ENCODE peak calls at places on chromosomes 1 and 21, in ten cellular contexts. One of them, this sample, is unnamed.

GRCh38 chr1:201396859-201397464 is 2.2 kb downstream of the LAD1 start:
- DNase-seq in right lobe of liver: peak
- DNase-seq in endodermal cell: no peak
- DNase-seq in heart right ventricle: no peak
- DNase-seq in body of pancreas: peak
- DNase-seq in H9: no peak
- DNase-seq in choroid plexus epithelial cell: no peak
- DNase-seq in keratinocyte: peak
- DNase-seq in left lung: peak
- DNase-seq in hepatocyte: peak
- DNase-seq in this sample: peak

GRCh38 chr1:87685366-87686136 is 356.9 kb downstream of the LMO4 start:
- DNase-seq in hepatocyte: peak
- DNase-seq in body of pancreas: no peak
- DNase-seq in choroid plexus epithelial cell: peak
- DNase-seq in heart right ventricle: no peak
- DNase-seq in right lobe of liver: no peak
- DNase-seq in left lung: no peak
- DNase-seq in keratinocyte: no peak
- DNase-seq in H9: peak
- DNase-seq in endodermal cell: no peak
- DNase-seq in this sample: no peak

GRCh38 chr1:223308141-223308540 is 55.8 kb downstream of the SUSD4 start:
- DNase-seq in keratinocyte: no peak
- DNase-seq in left lung: no peak
- DNase-seq in heart right ventricle: no peak
- DNase-seq in hepatocyte: no peak
- DNase-seq in body of pancreas: no peak
- DNase-seq in right lobe of liver: no peak
- DNase-seq in H9: no peak
- DNase-seq in choroid plexus epithelial cell: no peak
- DNase-seq in endodermal cell: no peak
- DNase-seq in this sample: no peak

GRCh38 chr21:41164981-41165650 is 2.8 kb upstream of the BACE2 start:
- DNase-seq in choroid plexus epithelial cell: no peak
- DNase-seq in body of pancreas: peak
- DNase-seq in left lung: no peak
- DNase-seq in H9: no peak
- DNase-seq in heart right ventricle: no peak
- DNase-seq in keratinocyte: peak
- DNase-seq in right lobe of liver: no peak
- DNase-seq in hepatocyte: peak
- DNase-seq in endodermal cell: peak
- DNase-seq in this sample: peak

GRCh38 chr1:178645826-178646200 is 79.2 kb upstream of the RALGPS2 start:
- DNase-seq in body of pancreas: no peak
- DNase-seq in choroid plexus epithelial cell: peak
- DNase-seq in H9: no peak
- DNase-seq in keratinocyte: no peak
- DNase-seq in endodermal cell: no peak
- DNase-seq in left lung: no peak
- DNase-seq in right lobe of liver: no peak
- DNase-seq in heart right ventricle: no peak
- DNase-seq in hepatocyte: no peak
- DNase-seq in this sample: no peak

GRCh38 chr1:170521818-170522217 is 10.1 kb upstream of the GORAB start:
- DNase-seq in heart right ventricle: no peak
- DNase-seq in endodermal cell: no peak
- DNase-seq in body of pancreas: no peak
- DNase-seq in H9: no peak
- DNase-seq in choroid plexus epithelial cell: no peak
- DNase-seq in right lobe of liver: no peak
- DNase-seq in keratinocyte: no peak
- DNase-seq in left lung: no peak
- DNase-seq in hepatocyte: no peak
- DNase-seq in this sample: no peak

GRCh38 chr1:108201682-108202081 is 1.5 kb upstream of the SLC25A24 start:
- DNase-seq in left lung: no peak
- DNase-seq in keratinocyte: no peak
- DNase-seq in right lobe of liver: no peak
- DNase-seq in body of pancreas: no peak
- DNase-seq in choroid plexus epithelial cell: no peak
- DNase-seq in hepatocyte: no peak
- DNase-seq in endodermal cell: no peak
- DNase-seq in H9: no peak
- DNase-seq in heart right ventricle: no peak
- DNase-seq in this sample: no peak

GRCh38 chr1:91916811-91917460 is 31.0 kb upstream of the TGFBR3 start:
- DNase-seq in right lobe of liver: no peak
- DNase-seq in H9: no peak
- DNase-seq in keratinocyte: no peak
- DNase-seq in left lung: no peak
- DNase-seq in body of pancreas: no peak
- DNase-seq in heart right ventricle: no peak
- DNase-seq in endodermal cell: no peak
- DNase-seq in choroid plexus epithelial cell: no peak
- DNase-seq in hepatocyte: no peak
- DNase-seq in this sample: no peak

GRCh38 chr1:239428311-239428710 is 41.9 kb downstream of the CHRM3 start:
- DNase-seq in right lobe of liver: no peak
- DNase-seq in left lung: no peak
- DNase-seq in body of pancreas: no peak
- DNase-seq in keratinocyte: no peak
- DNase-seq in choroid plexus epithelial cell: no peak
- DNase-seq in hepatocyte: no peak
- DNase-seq in endodermal cell: no peak
- DNase-seq in H9: no peak
- DNase-seq in heart right ventricle: no peak
- DNase-seq in this sample: no peak

GRCh38 chr1:96309783-96310182 is 411.8 kb upstream of the PTBP2 start:
- DNase-seq in hepatocyte: peak
- DNase-seq in right lobe of liver: no peak
- DNase-seq in left lung: no peak
- DNase-seq in choroid plexus epithelial cell: peak
- DNase-seq in keratinocyte: peak
- DNase-seq in heart right ventricle: no peak
- DNase-seq in body of pancreas: peak
- DNase-seq in H9: no peak
- DNase-seq in endodermal cell: no peak
- DNase-seq in this sample: peak

GRCh38 chr1:7578206-7578605 is 192.9 kb upstream of the VAMP3 start:
- DNase-seq in keratinocyte: no peak
- DNase-seq in H9: no peak
- DNase-seq in hepatocyte: no peak
- DNase-seq in endodermal cell: no peak
- DNase-seq in right lobe of liver: peak
- DNase-seq in heart right ventricle: no peak
- DNase-seq in choroid plexus epithelial cell: no peak
- DNase-seq in left lung: peak
- DNase-seq in body of pancreas: no peak
- DNase-seq in this sample: no peak

GRCh38 chr1:167722870-167723251 is 1.1 kb downstream of the MPZL1 start:
- DNase-seq in hepatocyte: no peak
- DNase-seq in H9: no peak
- DNase-seq in body of pancreas: no peak
- DNase-seq in right lobe of liver: no peak
- DNase-seq in heart right ventricle: no peak
- DNase-seq in keratinocyte: no peak
- DNase-seq in left lung: no peak
- DNase-seq in endodermal cell: no peak
- DNase-seq in choroid plexus epithelial cell: no peak
- DNase-seq in this sample: no peak

GRCh38 chr1:114458208-114458777 is 52.7 kb downstream of the TRIM33 start:
- DNase-seq in keratinocyte: no peak
- DNase-seq in choroid plexus epithelial cell: peak
- DNase-seq in body of pancreas: no peak
- DNase-seq in left lung: no peak
- DNase-seq in H9: no peak
- DNase-seq in heart right ventricle: no peak
- DNase-seq in right lobe of liver: no peak
- DNase-seq in endodermal cell: no peak
- DNase-seq in hepatocyte: no peak
- DNase-seq in this sample: peak

GRCh38 chr1:244319283-244320132 is 132.2 kb downstream of the ADSS2 start:
- DNase-seq in body of pancreas: peak
- DNase-seq in choroid plexus epithelial cell: peak
- DNase-seq in hepatocyte: no peak
- DNase-seq in left lung: no peak
- DNase-seq in endodermal cell: no peak
- DNase-seq in keratinocyte: no peak
- DNase-seq in right lobe of liver: no peak
- DNase-seq in H9: peak
- DNase-seq in heart right ventricle: no peak
- DNase-seq in this sample: peak

GRCh38 chr1:79052829-79053449 is 46.4 kb upstream of the ADGRL4 start:
- DNase-seq in body of pancreas: no peak
- DNase-seq in left lung: no peak
- DNase-seq in hepatocyte: no peak
- DNase-seq in H9: no peak
- DNase-seq in keratinocyte: no peak
- DNase-seq in choroid plexus epithelial cell: no peak
- DNase-seq in endodermal cell: no peak
- DNase-seq in heart right ventricle: no peak
- DNase-seq in right lobe of liver: no peak
- DNase-seq in this sample: no peak

GRCh38 chr1:119670898-119671297 is 22.8 kb upstream of the ZNF697 start:
- DNase-seq in H9: no peak
- DNase-seq in right lobe of liver: no peak
- DNase-seq in endodermal cell: no peak
- DNase-seq in left lung: no peak
- DNase-seq in keratinocyte: no peak
- DNase-seq in body of pancreas: no peak
- DNase-seq in hepatocyte: no peak
- DNase-seq in choroid plexus epithelial cell: no peak
- DNase-seq in heart right ventricle: no peak
- DNase-seq in this sample: no peak
- TF ChIP-seq CTCF in H9: no peak
- TF ChIP-seq CTCF in right lobe of liver: no peak
- TF ChIP-seq CTCF in endodermal cell: no peak
- TF ChIP-seq CTCF in left lung: no peak
- TF ChIP-seq CTCF in keratinocyte: no peak
- TF ChIP-seq CTCF in body of pancreas: no peak
- TF ChIP-seq CTCF in hepatocyte: no peak
- TF ChIP-seq CTCF in choroid plexus epithelial cell: no peak
- TF ChIP-seq CTCF in heart right ventricle: no peak
- TF ChIP-seq CTCF in this sample: no peak

GRCh38 chr1:50917128-50917795 is 42.8 kb downstream of the FAF1 start:
- DNase-seq in H9: no peak
- DNase-seq in body of pancreas: no peak
- DNase-seq in hepatocyte: no peak
- DNase-seq in endodermal cell: no peak
- DNase-seq in heart right ventricle: no peak
- DNase-seq in left lung: no peak
- DNase-seq in keratinocyte: no peak
- DNase-seq in choroid plexus epithelial cell: no peak
- DNase-seq in right lobe of liver: no peak
- DNase-seq in this sample: no peak
- TF ChIP-seq CTCF in H9: no peak
- TF ChIP-seq CTCF in body of pancreas: no peak
- TF ChIP-seq CTCF in hepatocyte: no peak
- TF ChIP-seq CTCF in endodermal cell: no peak
- TF ChIP-seq CTCF in heart right ventricle: no peak
- TF ChIP-seq CTCF in left lung: no peak
- TF ChIP-seq CTCF in keratinocyte: no peak
- TF ChIP-seq CTCF in choroid plexus epithelial cell: no peak
- TF ChIP-seq CTCF in right lobe of liver: no peak
- TF ChIP-seq CTCF in this sample: no peak

GRCh38 chr1:40532844-40533424 is 1.5 kb downstream of the ZNF684 start:
- DNase-seq in hepatocyte: peak
- DNase-seq in heart right ventricle: peak
- DNase-seq in keratinocyte: no peak
- DNase-seq in body of pancreas: peak
- DNase-seq in choroid plexus epithelial cell: peak
- DNase-seq in endodermal cell: peak
- DNase-seq in right lobe of liver: no peak
- DNase-seq in left lung: no peak
- DNase-seq in H9: no peak
- DNase-seq in this sample: peak
- TF ChIP-seq CTCF in hepatocyte: peak
- TF ChIP-seq CTCF in heart right ventricle: peak
- TF ChIP-seq CTCF in keratinocyte: peak
- TF ChIP-seq CTCF in body of pancreas: no peak
- TF ChIP-seq CTCF in choroid plexus epithelial cell: peak
- TF ChIP-seq CTCF in endodermal cell: peak
- TF ChIP-seq CTCF in right lobe of liver: peak
- TF ChIP-seq CTCF in left lung: peak
- TF ChIP-seq CTCF in H9: peak
- TF ChIP-seq CTCF in this sample: peak

GRCh38 chr21:46568562-46568961 is 36.3 kb downstream of the S100B start:
- DNase-seq in heart right ventricle: no peak
- DNase-seq in body of pancreas: no peak
- DNase-seq in left lung: no peak
- DNase-seq in keratinocyte: no peak
- DNase-seq in endodermal cell: no peak
- DNase-seq in hepatocyte: no peak
- DNase-seq in H9: no peak
- DNase-seq in right lobe of liver: no peak
- DNase-seq in choroid plexus epithelial cell: no peak
- DNase-seq in this sample: no peak

GRCh38 chr21:46564391-46564790 is 40.5 kb downstream of the S100B start:
- DNase-seq in endodermal cell: no peak
- DNase-seq in hepatocyte: no peak
- DNase-seq in H9: no peak
- DNase-seq in heart right ventricle: no peak
- DNase-seq in left lung: peak
- DNase-seq in choroid plexus epithelial cell: no peak
- DNase-seq in keratinocyte: no peak
- DNase-seq in body of pancreas: no peak
- DNase-seq in right lobe of liver: no peak
- DNase-seq in this sample: no peak

GRCh38 chr21:46569071-46569470 is 35.8 kb downstream of the S100B start:
- DNase-seq in heart right ventricle: no peak
- DNase-seq in left lung: no peak
- DNase-seq in hepatocyte: no peak
- DNase-seq in keratinocyte: no peak
- DNase-seq in body of pancreas: no peak
- DNase-seq in right lobe of liver: no peak
- DNase-seq in choroid plexus epithelial cell: no peak
- DNase-seq in H9: no peak
- DNase-seq in endodermal cell: no peak
- DNase-seq in this sample: no peak

GRCh38 chr21:46570119-46570518 is 34.8 kb downstream of the S100B start:
- DNase-seq in heart right ventricle: no peak
- DNase-seq in endodermal cell: no peak
- DNase-seq in body of pancreas: no peak
- DNase-seq in keratinocyte: no peak
- DNase-seq in left lung: no peak
- DNase-seq in right lobe of liver: no peak
- DNase-seq in choroid plexus epithelial cell: no peak
- DNase-seq in hepatocyte: no peak
- DNase-seq in H9: no peak
- DNase-seq in this sample: no peak

DNA sequence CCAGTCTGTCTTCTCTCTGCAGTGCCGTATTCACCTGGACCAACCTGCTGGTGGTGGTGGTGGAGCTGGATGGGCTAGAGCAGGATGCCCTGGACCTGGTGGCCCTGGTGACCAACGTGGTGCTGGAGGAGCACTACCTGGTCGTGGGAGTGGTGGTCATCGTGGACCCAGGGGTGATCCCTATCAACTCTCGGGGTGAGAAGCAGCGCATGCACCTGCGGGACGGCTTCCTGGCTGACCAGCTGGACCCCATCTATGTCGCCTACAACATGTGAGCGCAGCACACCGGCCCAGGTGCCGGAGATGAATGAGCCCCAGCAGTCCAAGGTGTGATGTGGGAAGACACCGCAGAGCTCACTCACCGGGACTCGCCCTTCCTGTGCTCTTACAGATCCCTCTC is 37.5 kb downstream of the S100B start:
- DNase-seq in endodermal cell: no peak
- DNase-seq in H9: no peak
- DNase-seq in body of pancreas: no peak
- DNase-seq in keratinocyte: no peak
- DNase-seq in left lung: no peak
- DNase-seq in right lobe of liver: peak
- DNase-seq in heart right ventricle: no peak
- DNase-seq in hepatocyte: no peak
- DNase-seq in choroid plexus epithelial cell: no peak
- DNase-seq in this sample: no peak
- TF ChIP-seq CTCF in endodermal cell: no peak
- TF ChIP-seq CTCF in H9: no peak
- TF ChIP-seq CTCF in body of pancreas: no peak
- TF ChIP-seq CTCF in keratinocyte: no peak
- TF ChIP-seq CTCF in left lung: no peak
- TF ChIP-seq CTCF in right lobe of liver: no peak
- TF ChIP-seq CTCF in heart right ventricle: no peak
- TF ChIP-seq CTCF in hepatocyte: no peak
- TF ChIP-seq CTCF in choroid plexus epithelial cell: no peak
- TF ChIP-seq CTCF in this sample: no peak